ENCODE peak calls at places on chromosomes 5 and 9, in five cellular contexts. Q is heart left ventricle, T is lower lobe of right lung, W is WTC11, X is AG09319. R is an unnamed sample.
A peak's percentile ranks its signal among the peaks of the same experiment; 100 is the strongest.

GRCh38 chr9:122051401-122052346 is 41.4 kb downstream of the TTLL11 start:
- DNase-seq in T (no peak), W (no peak), Q (no peak), X (no peak), R (no peak)

GRCh38 chr5:42993516-42994284 is 46.4 kb downstream of the ANXA2R start:
- DNase-seq in W (no peak), Q (no peak), T (peak; percentile 56), X (no peak), R (no peak)

GRCh38 chr5:170292509-170292908 is 5.1 kb downstream of the LCP2 start:
- DNase-seq in X (no peak), Q (no peak), T (no peak), W (no peak), R (no peak)

GRCh38 chr9:84966876-84967830 is 297.6 kb downstream of the NTRK2 start:
- DNase-seq in Q (no peak), X (no peak), T (no peak), W (peak; percentile 80), R (peak; percentile 72)

GRCh38 chr5:133287500-133287899 is 235.7 kb downstream of the HSPA4 start:
- DNase-seq in X (no peak), T (no peak), W (no peak), Q (peak; percentile 64), R (peak; percentile 56)

GRCh38 chr9:20078246-20078645 is 289.4 kb upstream of the SLC24A2 start:
- DNase-seq in X (no peak), T (no peak), Q (no peak), W (no peak), R (no peak)

GRCh38 chr5:27124590-27124989 is 86.2 kb upstream of the CDH9 start:
- DNase-seq in W (no peak), X (no peak), Q (no peak), T (no peak), R (no peak)

GRCh38 chr9:90969021-90969675 is 167.5 kb downstream of the SYK start:
- DNase-seq in Q (no peak), W (no peak), X (no peak), T (no peak), R (no peak)

GRCh38 chr5:112758676-112759075 is 21.0 kb downstream of the APC start:
- DNase-seq in T (no peak), X (no peak), Q (no peak), W (no peak), R (no peak)

GRCh38 chr9:113674436-113674835 is 201.7 kb upstream of the ZNF618 start:
- DNase-seq in X (no peak), W (no peak), Q (no peak), T (no peak), R (no peak)

GRCh38 chr9:20591223-20591622 is 31.1 kb downstream of the MLLT3 start:
- DNase-seq in Q (no peak), X (no peak), W (no peak), T (no peak), R (no peak)

GRCh38 chr9:34992376-34992951 is 2.9 kb downstream of the DNAJB5 start:
- DNase-seq in T (no peak), X (peak; percentile 43), Q (peak; percentile 80), W (no peak), R (no peak)

GRCh38 chr9:125649315-125649714 is 57.7 kb downstream of the MAPKAP1 start:
- DNase-seq in X (no peak), W (no peak), Q (no peak), T (no peak), R (no peak)

GRCh38 chr5:143841446-143841845 is 29.5 kb downstream of the HMHB1 start:
- DNase-seq in W (no peak), T (no peak), Q (no peak), X (no peak), R (no peak)

GRCh38 chr5:89584339-89584956 is 701.5 kb upstream of the MEF2C start:
- DNase-seq in X (no peak), Q (no peak), W (no peak), T (no peak), R (no peak)

GRCh38 chr9:105593145-105593544 is 35.2 kb downstream of the FKTN start:
- DNase-seq in Q (no peak), X (no peak), W (no peak), T (no peak), R (no peak)

GRCh38 chr5:171750316-171750788 is 35.3 kb upstream of the SMIM23 start:
- DNase-seq in W (peak; percentile 63), Q (peak; percentile 75), X (no peak), T (no peak), R (no peak)

GRCh38 chr5:90479611-90480385 is 5.1 kb downstream of the POLR3G start:
- DNase-seq in X (no peak), T (no peak), W (no peak), Q (no peak), R (no peak)

GRCh38 chr5:5886812-5887486 is 464.5 kb downstream of the ICE1 start:
- DNase-seq in Q (peak; percentile 65), W (peak; percentile 76), T (peak; percentile 51), X (no peak), R (peak; percentile 39)

GRCh38 chr9:132622144-132622543 is 39.7 kb downstream of the BARHL1 start:
- DNase-seq in T (peak; percentile 68), Q (no peak), X (no peak), W (no peak), R (peak; percentile 39)

GRCh38 chr5:88085462-88085861 is 183.2 kb downstream of the TMEM161B start:
- DNase-seq in T (no peak), X (no peak), W (no peak), Q (no peak), R (no peak)

GRCh38 chr5:352639-353598 is 31.4 kb downstream of the AHRR start:
- DNase-seq in W (no peak), X (no peak), Q (no peak), T (no peak), R (no peak)

GRCh38 chr5:33281507-33281906 is 159.3 kb upstream of the TARS1 start:
- DNase-seq in X (no peak), T (no peak), Q (no peak), W (no peak), R (no peak)

GRCh38 chr5:68395844-68396523 is 180.4 kb downstream of the PIK3R1 start:
- DNase-seq in X (no peak), T (no peak), Q (no peak), W (no peak), R (no peak)

DNA sequence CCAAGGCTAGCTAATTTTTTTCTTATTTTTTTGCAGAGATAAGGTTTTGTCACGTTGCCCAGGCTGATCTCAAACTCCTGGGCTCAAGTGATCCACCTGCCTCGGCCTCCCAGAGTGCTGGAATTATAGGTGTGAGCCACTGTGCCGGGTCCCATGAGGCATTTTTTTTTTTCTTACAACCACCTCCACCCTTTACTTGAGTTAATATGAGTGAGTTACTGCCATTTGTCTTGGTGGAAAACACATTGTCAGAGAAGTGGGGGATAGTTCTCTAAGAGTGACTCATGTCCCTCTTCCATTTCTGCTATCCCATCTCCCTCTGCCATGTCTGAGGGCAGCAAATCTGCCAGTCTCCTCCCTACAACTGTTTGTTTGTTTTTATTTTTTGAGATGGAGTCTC is 163.4 kb upstream of the CLINT1 start:
- DNase-seq in W (no peak), Q (no peak), X (no peak), T (no peak), R (no peak)
- TF ChIP-seq CTCF in W (no peak), Q (no peak), X (no peak), T (no peak), R (no peak)

DNA sequence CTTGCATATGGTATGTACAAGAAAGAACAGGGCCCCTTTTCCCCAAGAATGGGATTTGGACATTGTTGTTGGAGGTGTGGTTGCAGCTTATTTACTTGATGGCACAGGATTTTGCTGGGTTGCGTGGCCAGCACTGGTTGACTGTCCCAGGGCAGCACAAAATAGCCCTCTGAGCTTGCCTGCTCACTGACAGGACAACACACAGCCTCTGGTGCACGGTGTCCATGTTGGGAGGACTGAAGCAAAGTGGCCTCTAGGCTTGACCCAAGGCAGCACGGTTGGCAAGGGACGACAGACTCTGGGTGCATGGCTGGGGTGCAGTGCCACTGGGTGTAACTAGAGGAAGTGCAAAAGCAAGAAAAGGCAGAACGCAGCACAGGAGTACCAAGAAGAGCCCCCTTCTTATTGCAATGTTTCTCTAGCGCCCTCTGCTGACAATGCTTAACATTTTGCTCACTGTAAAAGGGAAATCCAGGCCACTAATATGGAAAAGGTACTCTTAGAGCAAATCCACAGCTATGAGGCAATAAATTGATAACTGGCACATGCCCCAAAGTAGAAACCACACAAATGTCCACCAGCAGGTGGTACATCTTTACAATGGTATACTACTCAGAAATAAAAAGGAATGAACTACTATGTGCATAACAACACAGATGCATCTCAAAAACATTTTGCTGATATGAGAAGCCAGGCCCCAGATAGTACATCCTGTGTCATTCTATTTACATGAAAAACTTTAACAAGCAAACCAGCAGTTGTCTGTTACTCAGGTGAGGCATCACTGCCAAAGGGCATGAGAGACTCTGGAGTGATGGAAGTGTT is 47.4 kb upstream of the BARX1 start:
- DNase-seq in Q (no peak), T (no peak), W (peak; percentile 56), X (peak; percentile 30), R (no peak)
- TF ChIP-seq CTCF in Q (peak; percentile 49), T (peak; percentile 43), W (peak; percentile 66), X (peak; percentile 75), R (peak; percentile 69)

GRCh38 chr9:92686954-92687353 is 17.0 kb upstream of the IPPK start:
- DNase-seq in T (no peak), X (no peak), Q (no peak), W (peak; percentile 24), R (no peak)
- TF ChIP-seq CTCF in T (no peak), X (no peak), Q (no peak), W (no peak), R (no peak)

GRCh38 chr5:38916802-38917201 is 71.0 kb downstream of the OSMR start:
- DNase-seq in Q (no peak), T (no peak), X (no peak), W (no peak), R (no peak)
- TF ChIP-seq CTCF in Q (no peak), T (no peak), X (no peak), W (no peak), R (no peak)

DNA sequence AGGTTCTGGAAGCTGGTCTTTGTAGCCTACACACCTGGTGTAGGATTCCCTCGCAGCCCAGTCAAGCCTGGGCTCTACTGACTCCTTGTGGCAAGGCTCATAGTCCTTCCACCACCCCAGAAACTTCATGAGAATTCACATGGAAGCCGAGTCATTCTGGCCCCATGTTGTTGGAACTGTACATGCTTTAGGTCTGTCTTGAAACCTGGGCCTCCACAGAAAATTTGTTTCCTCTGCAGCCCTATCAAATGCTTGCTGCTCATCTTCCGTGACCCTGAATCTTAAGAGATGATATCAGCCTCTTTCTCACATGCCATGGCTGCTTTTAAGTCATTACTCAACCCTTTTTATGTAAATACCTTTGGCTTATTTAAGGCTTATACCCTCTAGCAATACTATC is 113.4 kb upstream of the GRHPR start:
- DNase-seq in W (peak; percentile 40), T (no peak), X (no peak), Q (no peak), R (no peak)
- TF ChIP-seq CTCF in W (no peak), T (no peak), X (peak; percentile 19), Q (peak; percentile 6), R (no peak)

R was measured in glutamatergic neuron.